ENCODE peak calls at places on chromosomes 3 and 15, in eight cellular contexts. One of them, this sample, is unnamed.

GRCh38 chr3:182438398-182438797 is 354.9 kb upstream of the ATP11B start:
- DNase-seq in right lobe of liver: no peak
- DNase-seq in body of pancreas: no peak
- DNase-seq in ovary: no peak
- DNase-seq in A549: no peak
- DNase-seq in endothelial cell of umbilical vein: no peak
- DNase-seq in transverse colon: no peak
- DNase-seq in Peyer's patch: no peak
- DNase-seq in this sample: no peak

GRCh38 chr3:23129817-23130216 is 73.3 kb upstream of the UBE2E2 start:
- DNase-seq in right lobe of liver: no peak
- DNase-seq in body of pancreas: no peak
- DNase-seq in ovary: no peak
- DNase-seq in A549: no peak
- DNase-seq in endothelial cell of umbilical vein: no peak
- DNase-seq in transverse colon: no peak
- DNase-seq in Peyer's patch: no peak
- DNase-seq in this sample: no peak

GRCh38 chr3:123386477-123387040 is 62.3 kb downstream of the ADCY5 start:
- DNase-seq in right lobe of liver: no peak
- DNase-seq in body of pancreas: no peak
- DNase-seq in ovary: peak; percentile 65
- DNase-seq in A549: no peak
- DNase-seq in endothelial cell of umbilical vein: no peak
- DNase-seq in transverse colon: no peak
- DNase-seq in Peyer's patch: no peak
- DNase-seq in this sample: no peak

GRCh38 chr3:161644871-161645636 is 148.4 kb downstream of the OTOL1 start:
- DNase-seq in right lobe of liver: no peak
- DNase-seq in body of pancreas: no peak
- DNase-seq in ovary: no peak
- DNase-seq in A549: peak; percentile 31
- DNase-seq in endothelial cell of umbilical vein: no peak
- DNase-seq in transverse colon: no peak
- DNase-seq in Peyer's patch: no peak
- DNase-seq in this sample: no peak

GRCh38 chr15:73899197-73900128 is 26.1 kb downstream of the TBC1D21 start:
- DNase-seq in right lobe of liver: no peak
- DNase-seq in body of pancreas: no peak
- DNase-seq in ovary: no peak
- DNase-seq in A549: no peak
- DNase-seq in endothelial cell of umbilical vein: no peak
- DNase-seq in transverse colon: no peak
- DNase-seq in Peyer's patch: no peak
- DNase-seq in this sample: no peak

GRCh38 chr3:53658613-53659193 is 164.3 kb downstream of the CACNA1D start:
- DNase-seq in right lobe of liver: no peak
- DNase-seq in body of pancreas: no peak
- DNase-seq in ovary: no peak
- DNase-seq in A549: no peak
- DNase-seq in endothelial cell of umbilical vein: no peak
- DNase-seq in transverse colon: peak; percentile 12
- DNase-seq in Peyer's patch: no peak
- DNase-seq in this sample: no peak

GRCh38 chr3:197595470-197596185 is 39.9 kb upstream of the BDH1 start:
- DNase-seq in right lobe of liver: no peak
- DNase-seq in body of pancreas: no peak
- DNase-seq in ovary: no peak
- DNase-seq in A549: no peak
- DNase-seq in endothelial cell of umbilical vein: no peak
- DNase-seq in transverse colon: no peak
- DNase-seq in Peyer's patch: no peak
- DNase-seq in this sample: peak; percentile 22

GRCh38 chr3:195769551-195769950 is 42.2 kb downstream of the MUC4 start:
- DNase-seq in right lobe of liver: peak; percentile 26
- DNase-seq in body of pancreas: no peak
- DNase-seq in ovary: peak; percentile 3
- DNase-seq in A549: no peak
- DNase-seq in endothelial cell of umbilical vein: no peak
- DNase-seq in transverse colon: no peak
- DNase-seq in Peyer's patch: no peak
- DNase-seq in this sample: no peak

GRCh38 chr3:56192001-56192400 is 276.3 kb downstream of the ERC2 start:
- DNase-seq in right lobe of liver: no peak
- DNase-seq in body of pancreas: no peak
- DNase-seq in ovary: no peak
- DNase-seq in A549: no peak
- DNase-seq in endothelial cell of umbilical vein: no peak
- DNase-seq in transverse colon: no peak
- DNase-seq in Peyer's patch: no peak
- DNase-seq in this sample: no peak

GRCh38 chr15:69852482-69853275 is 245.0 kb downstream of the TLE3 start:
- DNase-seq in right lobe of liver: no peak
- DNase-seq in body of pancreas: no peak
- DNase-seq in ovary: no peak
- DNase-seq in A549: no peak
- DNase-seq in endothelial cell of umbilical vein: no peak
- DNase-seq in transverse colon: no peak
- DNase-seq in Peyer's patch: no peak
- DNase-seq in this sample: no peak

GRCh38 chr3:130687327-130687726 is 59.3 kb downstream of the PIK3R4 start:
- DNase-seq in right lobe of liver: no peak
- DNase-seq in body of pancreas: no peak
- DNase-seq in ovary: no peak
- DNase-seq in A549: no peak
- DNase-seq in endothelial cell of umbilical vein: no peak
- DNase-seq in transverse colon: no peak
- DNase-seq in Peyer's patch: no peak
- DNase-seq in this sample: no peak

GRCh38 chr15:64634576-64635485 is 140.6 kb downstream of the RBPMS2 start:
- DNase-seq in right lobe of liver: no peak
- DNase-seq in body of pancreas: no peak
- DNase-seq in ovary: no peak
- DNase-seq in A549: peak; percentile 59
- DNase-seq in endothelial cell of umbilical vein: peak; percentile 79
- DNase-seq in transverse colon: no peak
- DNase-seq in Peyer's patch: no peak
- DNase-seq in this sample: no peak

GRCh38 chr3:126212629-126213375 is 32.4 kb upstream of the ALDH1L1 start:
- DNase-seq in right lobe of liver: peak; percentile 67
- DNase-seq in body of pancreas: peak; percentile 59
- DNase-seq in ovary: peak; percentile 70
- DNase-seq in A549: peak; percentile 51
- DNase-seq in endothelial cell of umbilical vein: peak; percentile 47
- DNase-seq in transverse colon: peak; percentile 15
- DNase-seq in Peyer's patch: no peak
- DNase-seq in this sample: peak; percentile 60

GRCh38 chr3:98529856-98530459 is 1.8 kb upstream of the GPR15 start:
- DNase-seq in right lobe of liver: no peak
- DNase-seq in body of pancreas: no peak
- DNase-seq in ovary: no peak
- DNase-seq in A549: no peak
- DNase-seq in endothelial cell of umbilical vein: no peak
- DNase-seq in transverse colon: no peak
- DNase-seq in Peyer's patch: no peak
- DNase-seq in this sample: no peak

GRCh38 chr3:98532275-98532637 is 478 bp downstream of the GPR15 start:
- DNase-seq in right lobe of liver: no peak
- DNase-seq in body of pancreas: no peak
- DNase-seq in ovary: no peak
- DNase-seq in A549: no peak
- DNase-seq in endothelial cell of umbilical vein: no peak
- DNase-seq in transverse colon: no peak
- DNase-seq in Peyer's patch: no peak
- DNase-seq in this sample: no peak

GRCh38 chr3:98532709-98533571 is 1.2 kb downstream of the GPR15 start:
- DNase-seq in right lobe of liver: no peak
- DNase-seq in body of pancreas: no peak
- DNase-seq in ovary: no peak
- DNase-seq in A549: no peak
- DNase-seq in endothelial cell of umbilical vein: no peak
- DNase-seq in transverse colon: no peak
- DNase-seq in Peyer's patch: no peak
- DNase-seq in this sample: no peak

GRCh38 chr3:98530676-98531075 is 1.1 kb upstream of the GPR15 start:
- DNase-seq in right lobe of liver: no peak
- DNase-seq in body of pancreas: no peak
- DNase-seq in ovary: no peak
- DNase-seq in A549: no peak
- DNase-seq in endothelial cell of umbilical vein: no peak
- DNase-seq in transverse colon: no peak
- DNase-seq in Peyer's patch: no peak
- DNase-seq in this sample: no peak

GRCh38 chr3:98531622-98532274 is at the start of gene GPR15:
- DNase-seq in right lobe of liver: no peak
- DNase-seq in body of pancreas: no peak
- DNase-seq in ovary: no peak
- DNase-seq in A549: no peak
- DNase-seq in endothelial cell of umbilical vein: no peak
- DNase-seq in transverse colon: no peak
- DNase-seq in Peyer's patch: no peak
- DNase-seq in this sample: no peak
- TF ChIP-seq POLR2A in right lobe of liver: no peak
- TF ChIP-seq POLR2A in body of pancreas: no peak
- TF ChIP-seq POLR2A in ovary: no peak
- TF ChIP-seq POLR2A in A549: no peak
- TF ChIP-seq POLR2A in endothelial cell of umbilical vein: no peak
- TF ChIP-seq POLR2A in transverse colon: no peak
- TF ChIP-seq POLR2A in Peyer's patch: no peak
- TF ChIP-seq POLR2A in this sample: no peak

DNA sequence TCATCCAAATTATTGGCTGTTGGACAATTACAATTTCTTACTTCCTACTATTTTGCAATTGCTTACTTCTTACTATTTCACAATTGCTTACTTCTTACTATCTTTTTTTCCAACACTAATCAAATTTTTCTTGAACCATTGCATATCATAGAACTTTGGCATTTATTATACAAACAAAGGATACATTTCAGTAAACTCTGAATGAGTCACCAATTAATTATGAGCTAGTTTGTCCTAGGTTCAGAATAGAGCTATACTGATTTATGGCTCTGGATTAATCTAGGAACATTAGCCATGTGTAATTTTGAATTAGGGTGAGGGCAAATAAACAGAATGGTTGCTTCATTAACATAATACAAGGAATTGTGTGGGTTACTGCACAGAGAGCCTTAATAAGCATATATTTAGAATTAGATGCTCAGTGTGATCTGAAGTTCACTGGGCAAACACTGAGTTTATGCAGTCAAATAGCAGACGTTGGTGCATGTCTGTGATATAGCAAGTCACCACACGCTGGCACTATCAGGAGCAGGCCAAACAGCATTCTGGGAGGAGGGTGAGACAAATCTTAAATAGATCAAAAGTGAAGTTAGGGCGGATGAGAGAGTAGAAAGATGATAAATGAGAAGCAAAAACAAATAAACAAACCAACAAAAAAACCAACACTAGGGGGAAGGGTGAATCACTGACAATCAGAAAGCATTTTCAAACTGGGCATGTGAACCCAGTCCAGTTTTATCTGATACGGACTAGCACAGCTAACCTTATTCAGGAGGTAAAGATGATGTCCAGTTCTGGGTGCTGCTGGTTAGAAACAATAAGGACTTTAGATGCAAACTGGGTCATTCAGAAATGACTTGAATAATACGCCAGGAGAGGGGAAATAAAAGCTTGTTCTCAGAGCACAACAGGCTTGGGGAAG is 21.4 kb downstream of the GABRR3 start:
- DNase-seq in right lobe of liver: no peak
- DNase-seq in body of pancreas: no peak
- DNase-seq in ovary: no peak
- DNase-seq in A549: peak; percentile 83
- DNase-seq in endothelial cell of umbilical vein: no peak
- DNase-seq in transverse colon: no peak
- DNase-seq in Peyer's patch: no peak
- DNase-seq in this sample: no peak
- TF ChIP-seq CTCF in right lobe of liver: no peak
- TF ChIP-seq CTCF in body of pancreas: no peak
- TF ChIP-seq CTCF in ovary: no peak
- TF ChIP-seq CTCF in A549: no peak
- TF ChIP-seq CTCF in endothelial cell of umbilical vein: no peak
- TF ChIP-seq CTCF in transverse colon: no peak
- TF ChIP-seq CTCF in Peyer's patch: no peak
- TF ChIP-seq CTCF in this sample: no peak

DNA sequence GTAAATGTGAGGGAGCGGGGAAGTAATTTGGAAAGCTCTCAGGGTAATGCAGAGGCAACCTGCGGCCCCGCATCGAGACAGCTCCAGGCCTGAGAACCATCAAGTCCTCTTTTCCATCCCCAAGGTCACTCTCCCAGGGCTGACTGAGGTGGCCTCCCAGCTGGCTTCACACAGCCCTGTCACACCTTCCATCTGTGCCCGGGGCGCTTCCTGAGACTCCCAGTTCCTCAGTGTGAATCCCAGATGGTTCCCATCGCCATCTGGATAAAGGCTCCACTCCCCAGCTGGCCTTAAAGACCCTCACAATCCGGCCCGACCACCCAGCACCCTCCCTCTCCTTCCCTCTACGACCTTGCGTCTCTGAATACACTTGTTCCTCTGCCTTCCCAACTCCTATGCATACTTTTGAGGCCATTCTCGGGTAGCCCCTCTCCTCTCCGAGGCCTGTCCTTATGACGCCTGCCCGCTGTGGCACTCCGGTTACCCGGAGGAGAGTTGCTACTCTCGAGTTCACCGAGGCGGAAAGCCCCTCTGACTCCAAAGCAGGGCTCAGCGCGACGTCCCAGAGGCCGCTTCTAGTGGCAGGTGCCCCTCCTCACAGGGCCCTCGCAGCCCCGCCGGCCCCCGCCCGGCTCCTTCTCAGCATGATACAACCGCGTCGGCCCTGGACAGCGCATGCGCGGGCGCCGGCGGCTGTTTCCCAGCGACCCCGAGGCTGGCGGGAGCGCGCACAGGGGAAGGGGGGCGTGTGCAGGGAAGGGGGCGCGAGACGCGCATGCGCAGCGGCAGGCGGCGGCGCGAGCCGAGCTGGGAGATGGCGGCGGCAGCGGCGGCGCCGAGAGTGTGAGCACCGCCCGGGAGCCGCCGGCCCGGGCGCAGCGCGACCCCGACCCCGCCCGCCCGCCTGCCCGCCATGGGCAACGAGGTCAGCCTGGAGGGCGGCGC is at the start of gene BSN:
- DNase-seq in right lobe of liver: peak; percentile 91
- DNase-seq in body of pancreas: peak; percentile 94
- DNase-seq in ovary: peak; percentile 96
- DNase-seq in A549: peak; percentile 81
- DNase-seq in endothelial cell of umbilical vein: peak; percentile 92
- DNase-seq in transverse colon: peak; percentile 85
- DNase-seq in Peyer's patch: peak; percentile 75
- DNase-seq in this sample: peak; percentile 88
- TF ChIP-seq POLR2A in right lobe of liver: no peak
- TF ChIP-seq POLR2A in body of pancreas: peak; percentile 75
- TF ChIP-seq POLR2A in ovary: peak; percentile 40
- TF ChIP-seq POLR2A in A549: peak; percentile 32
- TF ChIP-seq POLR2A in endothelial cell of umbilical vein: no peak
- TF ChIP-seq POLR2A in transverse colon: no peak
- TF ChIP-seq POLR2A in Peyer's patch: no peak
- TF ChIP-seq POLR2A in this sample: no peak

DNA sequence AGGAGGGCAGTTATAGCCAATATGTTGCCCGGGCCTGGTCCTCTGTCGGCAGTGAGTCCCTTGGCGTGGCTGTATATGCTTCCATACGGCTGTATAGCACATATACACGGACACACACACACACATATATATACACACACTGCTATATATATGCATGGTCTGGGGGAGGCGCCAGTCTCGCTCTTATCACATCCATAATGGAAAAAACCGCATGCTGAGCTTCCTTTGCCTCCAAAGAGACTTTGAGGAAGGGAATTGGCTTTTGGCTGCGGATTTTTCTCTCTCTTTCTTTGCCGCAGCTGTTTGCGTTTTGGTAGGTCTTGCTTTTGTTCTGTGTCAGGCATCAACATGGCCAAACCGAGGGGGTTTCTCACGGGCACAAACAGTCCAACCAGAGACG is 11.3 kb upstream of the TMEM115 start:
- DNase-seq in right lobe of liver: no peak
- DNase-seq in body of pancreas: no peak
- DNase-seq in ovary: no peak
- DNase-seq in A549: peak; percentile 45
- DNase-seq in endothelial cell of umbilical vein: peak; percentile 52
- DNase-seq in transverse colon: no peak
- DNase-seq in Peyer's patch: no peak
- DNase-seq in this sample: peak; percentile 54
- TF ChIP-seq CTCF in right lobe of liver: no peak
- TF ChIP-seq CTCF in body of pancreas: no peak
- TF ChIP-seq CTCF in ovary: no peak
- TF ChIP-seq CTCF in A549: no peak
- TF ChIP-seq CTCF in endothelial cell of umbilical vein: peak; percentile 19
- TF ChIP-seq CTCF in transverse colon: no peak
- TF ChIP-seq CTCF in Peyer's patch: no peak
- TF ChIP-seq CTCF in this sample: no peak